ENCODE peak calls at places on chromosomes 1 and 21, in six cellular contexts. C is SK-N-SH, G is hepatocyte, T is PC-3, S is neural progenitor cell, B is GM23338. M is an unnamed sample.

GRCh38 chr21:42312626-42313104 is 2.5 kb downstream of the TFF3 start:
- DNase-seq in G (no peak), B (no peak), C (no peak), T (no peak), S (no peak), M (no peak)

GRCh38 chr1:91091812-91092211 is 70.0 kb upstream of the ZNF644 start:
- DNase-seq in S (no peak), T (peak), G (no peak), B (no peak), C (no peak), M (no peak)

GRCh38 chr1:159930634-159931033 is 5.3 kb upstream of the TAGLN2 start:
- DNase-seq in C (no peak), T (no peak), G (no peak), B (no peak), S (no peak), M (no peak)

GRCh38 chr1:114353233-114353632 is 157.8 kb downstream of the TRIM33 start:
- DNase-seq in T (peak), S (no peak), C (peak), B (peak), G (peak), M (peak)

GRCh38 chr21:16194851-16195251 is 465.1 kb downstream of the USP25 start:
- DNase-seq in C (no peak), S (peak), B (no peak), T (no peak), G (no peak), M (no peak)

GRCh38 chr1:69278923-69279322 is 288.8 kb upstream of the LRRC7 start:
- DNase-seq in S (no peak), C (no peak), B (no peak), G (no peak), T (no peak), M (no peak)

GRCh38 chr21:29433366-29434059 is 134.8 kb downstream of the BACH1 start:
- DNase-seq in B (no peak), C (no peak), S (no peak), T (no peak), G (peak), M (no peak)

GRCh38 chr1:26472330-26472900 is at the start of gene HMGN2:
- DNase-seq in S (peak), B (peak), C (peak), T (peak), G (peak), M (peak)

GRCh38 chr1:12095822-12096263 is 32.7 kb downstream of the TNFRSF8 start:
- DNase-seq in C (no peak), T (peak), G (no peak), S (no peak), B (peak), M (peak)

GRCh38 chr1:112646225-112646624 is 26.6 kb downstream of the CAPZA1 start:
- DNase-seq in G (no peak), S (no peak), C (no peak), B (no peak), T (no peak), M (no peak)

DNA sequence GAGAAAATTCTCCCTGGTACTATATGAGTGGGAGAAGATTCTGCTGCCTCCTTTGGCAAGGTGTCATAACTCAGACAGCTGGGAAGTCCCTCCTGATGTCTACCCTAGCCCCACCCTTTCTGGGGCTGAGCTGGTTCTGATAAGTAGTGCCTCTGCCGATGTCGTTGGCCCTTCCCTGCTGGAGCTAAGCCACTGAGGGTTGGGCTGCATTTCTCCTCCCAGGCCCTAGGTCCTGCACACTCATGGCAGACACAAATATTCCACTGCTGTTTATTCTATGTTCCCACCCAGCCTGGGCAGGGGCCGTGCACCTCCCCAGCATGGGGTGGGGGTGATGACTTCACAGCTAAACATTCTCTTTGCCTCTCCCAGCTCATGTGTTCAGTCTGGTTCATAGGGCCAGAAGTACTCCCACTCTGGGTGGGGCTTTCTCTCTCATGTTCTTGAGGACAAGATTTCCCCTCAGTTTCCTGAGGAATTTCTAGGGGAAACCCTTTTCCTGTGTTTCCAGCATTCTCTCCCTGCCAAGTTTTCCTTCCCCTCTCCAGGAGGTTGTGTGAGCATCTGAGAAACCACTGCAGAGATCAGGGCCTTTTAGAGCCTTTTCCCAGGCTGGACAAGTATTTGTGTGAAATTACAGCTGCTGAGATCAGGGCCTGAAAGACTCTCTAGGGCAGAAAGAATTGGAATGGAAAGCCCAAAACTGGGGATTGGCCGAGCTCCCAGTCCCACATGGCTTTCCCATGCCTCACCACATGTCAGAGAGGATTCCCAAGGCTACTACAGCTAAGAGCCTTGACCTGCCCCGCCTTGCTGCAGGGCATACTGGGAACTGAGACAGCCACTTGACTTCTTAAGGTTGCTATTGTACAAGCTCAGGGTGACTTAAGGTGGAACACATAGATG is 66.2 kb downstream of the ATP2B4 start:
- DNase-seq in B (no peak), G (peak), T (peak), C (no peak), S (no peak), M (no peak)
- TF ChIP-seq EZH2phosphoT487 in B (no peak), G (no peak), T (no peak), C (no peak), S (no peak), M (no peak)

DNA sequence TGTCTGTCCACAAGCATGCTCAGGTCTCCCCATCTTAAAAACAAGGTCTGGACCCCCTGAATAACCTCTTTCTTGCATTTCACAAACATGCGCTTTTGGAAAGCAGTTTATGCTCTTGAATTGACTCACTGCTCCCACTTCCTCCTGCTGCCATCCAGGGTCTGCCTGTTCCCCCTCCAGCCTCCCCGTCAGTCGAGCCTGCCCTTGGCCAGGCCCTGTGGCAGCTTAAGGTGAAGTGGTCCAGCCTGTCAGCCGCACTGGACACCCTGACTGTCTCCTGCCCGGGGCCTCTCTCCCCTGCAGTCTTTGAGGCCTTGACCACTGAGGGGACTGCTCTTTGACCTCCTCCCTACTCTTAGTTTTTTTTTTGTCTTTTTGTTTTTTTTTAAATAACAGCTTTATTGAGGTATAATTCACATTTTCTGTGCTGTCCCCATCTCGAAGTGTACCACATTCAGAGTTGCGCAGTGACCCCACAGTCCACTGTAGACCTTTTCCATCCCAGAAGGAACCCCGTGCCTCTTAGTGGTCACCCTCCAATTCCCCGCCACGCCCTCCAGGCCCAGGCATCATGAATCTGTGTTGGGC is 18.3 kb downstream of the GPR137B start:
- DNase-seq in S (no peak), T (no peak), C (no peak), B (no peak), G (no peak), M (no peak)
- TF ChIP-seq EZH2phosphoT487 in S (no peak), T (no peak), C (no peak), B (no peak), G (no peak), M (no peak)

DNA sequence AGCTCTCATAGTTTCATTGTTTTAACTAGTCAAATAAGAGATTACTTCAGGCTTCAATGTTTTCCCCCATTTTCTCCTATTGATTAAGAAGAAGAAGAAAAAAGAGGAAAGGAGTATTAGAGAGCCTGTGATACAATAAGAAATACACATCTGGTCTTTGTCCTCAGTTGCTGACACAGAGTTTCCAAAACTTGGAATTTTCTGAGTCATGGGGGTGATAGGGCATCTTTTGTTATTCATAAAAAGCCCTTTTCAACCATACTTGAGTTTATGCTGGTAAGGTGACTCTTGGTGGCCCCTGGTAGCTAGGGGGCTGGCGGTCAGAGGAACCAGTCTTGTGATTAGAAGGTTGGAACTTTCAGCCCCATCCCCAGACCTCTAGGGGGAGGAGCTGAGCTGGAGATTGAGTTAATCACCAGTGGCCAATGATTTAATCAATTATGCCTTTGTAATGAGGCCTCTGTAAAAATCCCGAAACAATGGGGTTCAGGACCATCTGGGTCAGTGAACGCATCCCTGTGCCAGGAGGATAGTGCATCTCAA is 28.9 kb upstream of the KLF18 start:
- DNase-seq in C (no peak), G (no peak), S (no peak), B (peak), T (peak), M (no peak)
- TF ChIP-seq EZH2phosphoT487 in C (no peak), G (no peak), S (no peak), B (no peak), T (no peak), M (no peak)

DNA sequence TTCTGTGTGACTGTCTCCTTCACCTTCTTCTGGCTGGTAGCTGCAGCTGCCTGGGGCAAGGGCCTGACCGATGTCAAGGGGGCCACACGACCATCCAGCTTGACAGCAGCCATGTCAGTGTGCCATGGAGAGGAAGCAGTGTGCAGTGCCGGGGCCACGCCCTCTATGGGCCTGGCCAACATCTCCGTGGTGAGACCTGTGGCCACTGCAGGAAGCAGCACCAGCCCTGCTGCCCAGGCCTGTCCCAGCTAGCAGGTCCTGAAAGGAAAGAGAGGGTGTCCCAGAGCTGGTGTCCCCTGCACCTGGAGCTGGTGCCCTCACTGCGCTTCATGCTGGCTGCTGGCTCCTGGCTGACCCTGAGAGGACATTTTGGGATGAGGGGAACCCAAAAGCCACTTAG is 5.9 kb upstream of the ATXN7L2 start:
- DNase-seq in T (peak), C (no peak), S (no peak), B (no peak), G (no peak), M (no peak)
- TF ChIP-seq EZH2phosphoT487 in T (no peak), C (no peak), S (no peak), B (no peak), G (no peak), M (no peak)

DNA sequence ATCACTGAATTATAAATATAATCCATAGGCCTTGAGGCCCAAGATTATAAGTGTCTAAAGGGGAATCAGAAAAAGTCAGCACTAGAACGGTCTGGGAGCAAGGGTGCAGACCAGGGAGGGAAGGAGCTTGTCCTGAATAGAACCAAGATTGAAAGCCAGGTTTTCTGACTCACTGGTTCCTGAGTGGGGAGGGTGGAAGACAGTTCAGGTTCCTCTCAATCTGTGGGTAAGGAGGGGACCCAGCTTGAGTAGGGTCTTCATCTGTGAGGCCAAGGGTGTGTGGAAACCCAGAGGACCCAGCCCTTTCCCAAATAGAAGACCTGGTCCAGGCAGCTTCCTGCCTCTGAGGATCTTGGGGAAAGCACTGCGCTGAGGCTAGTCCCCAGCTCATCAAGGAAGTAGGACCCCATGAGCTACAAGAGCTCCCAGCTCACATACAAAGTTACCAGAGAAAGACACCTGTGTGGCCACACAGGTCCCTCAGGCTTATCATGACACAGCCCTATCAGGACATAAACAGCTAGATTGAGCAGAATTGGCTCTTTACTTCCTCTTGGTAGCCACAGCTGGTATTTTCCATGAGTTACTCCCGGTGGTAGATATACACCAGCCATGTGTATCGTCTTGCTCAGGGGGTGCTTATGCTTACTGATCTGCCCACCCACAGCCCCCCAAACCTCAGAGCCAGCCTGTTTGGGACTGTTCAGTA is 1.0 kb downstream of the LENEP start:
- DNase-seq in S (no peak), B (no peak), C (no peak), T (no peak), G (no peak), M (peak)
- TF ChIP-seq EZH2phosphoT487 in S (no peak), B (no peak), C (no peak), T (no peak), G (no peak), M (no peak)

GRCh38 chr1:225977937-225978748 is 21.0 kb downstream of the SDE2 start:
- DNase-seq in G (no peak), C (no peak), B (no peak), T (no peak), S (no peak), M (peak)

GRCh38 chr1:225974454-225974853 is 24.7 kb downstream of the SDE2 start:
- DNase-seq in T (no peak), S (no peak), G (no peak), C (no peak), B (no peak), M (no peak)

GRCh38 chr1:225972344-225973152 is 26.6 kb downstream of the SDE2 start:
- DNase-seq in B (no peak), S (no peak), C (no peak), G (no peak), T (no peak), M (no peak)

DNA sequence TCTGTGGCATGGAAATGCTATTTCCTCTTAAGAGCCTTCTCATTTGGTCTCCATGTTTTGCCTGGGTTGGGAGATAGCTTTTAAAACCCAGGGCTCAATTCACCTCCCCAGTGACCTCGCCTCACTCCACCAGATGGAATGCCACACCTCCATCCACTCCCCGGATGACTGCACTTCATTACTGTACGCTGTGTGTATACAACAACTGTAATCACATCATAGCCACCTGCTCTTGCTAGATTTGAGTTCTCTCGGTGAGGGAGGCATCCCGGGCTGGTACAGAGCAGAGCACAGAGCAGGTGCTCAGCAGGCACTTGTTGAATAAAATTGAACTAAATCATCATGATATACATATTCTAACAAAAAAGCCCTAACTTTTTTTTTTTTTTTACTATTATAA is 26.0 kb downstream of the SDE2 start:
- DNase-seq in G (no peak), C (no peak), B (no peak), S (no peak), T (peak), M (no peak)
- TF ChIP-seq EZH2phosphoT487 in G (no peak), C (no peak), B (no peak), S (no peak), T (no peak), M (no peak)

GRCh38 chr1:155967410-155968400 is 10.6 kb downstream of the ARHGEF2 start:
- DNase-seq in S (no peak), G (no peak), T (no peak), C (peak), B (peak), M (no peak)

GRCh38 chr1:155966750-155967149 is 11.6 kb downstream of the ARHGEF2 start:
- DNase-seq in S (no peak), B (no peak), C (peak), T (no peak), G (no peak), M (no peak)

GRCh38 chr1:155970531-155971167 is 7.7 kb downstream of the ARHGEF2 start:
- DNase-seq in T (no peak), C (no peak), G (no peak), S (peak), B (peak), M (peak)

GRCh38 chr1:155969377-155969791 is 9.0 kb downstream of the ARHGEF2 start:
- DNase-seq in C (peak), S (no peak), G (no peak), T (no peak), B (no peak), M (no peak)

DNA sequence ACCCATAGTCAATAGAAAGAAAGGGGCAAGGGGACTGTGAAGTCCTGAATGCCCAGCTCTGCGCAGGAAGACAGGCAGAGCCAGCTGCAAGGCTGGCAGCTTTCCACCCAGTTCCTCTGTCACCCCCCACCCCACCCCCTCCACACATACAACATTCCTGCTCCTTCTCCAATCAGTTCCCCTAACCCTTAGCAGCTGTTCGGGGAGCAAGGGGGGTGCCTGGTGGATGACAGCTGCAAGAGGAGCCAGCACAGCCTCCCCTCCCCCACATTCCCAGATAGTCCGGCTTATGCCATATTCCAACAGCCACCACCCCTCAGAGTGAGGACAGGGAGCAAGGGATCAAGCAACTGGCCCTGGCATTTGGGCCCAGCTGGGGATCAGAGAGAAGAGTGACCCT is 9.7 kb downstream of the ARHGEF2 start:
- DNase-seq in B (no peak), G (no peak), T (no peak), C (peak), S (no peak), M (no peak)
- TF ChIP-seq EZH2phosphoT487 in B (no peak), G (no peak), T (no peak), C (no peak), S (no peak), M (no peak)

GRCh38 chr21:33769057-33769456 is 126.8 kb downstream of the ITSN1 start:
- DNase-seq in G (no peak), C (no peak), T (no peak), B (no peak), S (no peak), M (no peak)
- TF ChIP-seq EZH2phosphoT487 in G (no peak), C (no peak), T (no peak), B (no peak), S (no peak), M (no peak)

GRCh38 chr1:53115403-53116306 is 26.8 kb downstream of the SLC1A7 start:
- DNase-seq in B (peak), G (peak), S (peak), T (no peak), C (peak), M (no peak)
- TF ChIP-seq EZH2phosphoT487 in B (no peak), G (peak), S (peak), T (no peak), C (no peak), M (no peak)